ENCODE peak calls at places on chromosomes 4 and X, in nine cellular contexts. T, L, N, I, Y, U, Z, B and W are unnamed samples.

GRCh38 chrX:30308263-30309138 is 689 bp downstream of the NR0B1 start:
- DNase-seq in U (no peak), B (no peak), T (peak), Z (no peak), Y (no peak), L (no peak), I (no peak), N (no peak), W (peak)

GRCh38 chr4:72689929-72690328 is 120.9 kb upstream of the ADAMTS3 start:
- DNase-seq in N (no peak), U (no peak), L (no peak), B (no peak), Y (no peak), Z (no peak), T (no peak), I (no peak), W (no peak)

GRCh38 chrX:14694631-14695030 is 165.3 kb downstream of the GLRA2 start:
- DNase-seq in T (no peak), N (no peak), L (no peak), U (no peak), Y (peak), B (no peak), Z (no peak), I (no peak), W (peak)

GRCh38 chr4:113781439-113782040 is 20.0 kb upstream of the CAMK2D start:
- DNase-seq in Y (peak), N (no peak), I (peak), Z (no peak), U (no peak), B (no peak), T (no peak), L (no peak), W (peak)

GRCh38 chr4:25590171-25590570 is 65.5 kb upstream of the SLC34A2 start:
- DNase-seq in B (no peak), N (no peak), I (no peak), U (no peak), T (no peak), Z (no peak), L (no peak), Y (peak), W (peak)

GRCh38 chrX:123570011-123570590 is 162.8 kb downstream of the THOC2 start:
- DNase-seq in B (no peak), L (no peak), N (no peak), U (no peak), Z (no peak), I (no peak), Y (no peak), T (no peak), W (no peak)

GRCh38 chr4:56611501-56611900 is 69.6 kb downstream of the HOPX start:
- DNase-seq in Z (no peak), L (no peak), T (no peak), Y (peak), B (no peak), U (no peak), N (no peak), I (no peak), W (peak)

GRCh38 chrX:75649829-75650228 is 127.0 kb upstream of the ZDHHC15 start:
- DNase-seq in L (no peak), N (no peak), I (no peak), T (no peak), Y (no peak), B (no peak), Z (no peak), U (no peak), W (no peak)

GRCh38 chr4:69239777-69240176 is 25.2 kb upstream of the UGT2B11 start:
- DNase-seq in Z (no peak), I (no peak), B (no peak), N (no peak), T (no peak), L (no peak), U (no peak), Y (no peak), W (no peak)

GRCh38 chr4:957231-957580 is 16.2 kb downstream of the DGKQ start:
- DNase-seq in Z (no peak), U (no peak), T (no peak), L (no peak), Y (no peak), I (no peak), N (no peak), B (no peak), W (no peak)

GRCh38 chr4:169439244-169439643 is 168.5 kb upstream of the SH3RF1 start:
- DNase-seq in T (no peak), U (no peak), Z (no peak), I (no peak), L (no peak), Y (no peak), N (no peak), B (no peak), W (peak)

GRCh38 chrX:69314436-69315348 is 149.4 kb upstream of the PJA1 start:
- DNase-seq in Z (no peak), N (no peak), Y (no peak), B (no peak), L (no peak), T (peak), I (no peak), U (no peak), W (no peak)

GRCh38 chr4:151202381-151202780 is 74.6 kb upstream of the PRSS48 start:
- DNase-seq in T (no peak), U (no peak), Y (no peak), L (no peak), B (no peak), N (no peak), I (no peak), Z (no peak), W (no peak)

GRCh38 chr4:11286533-11286932 is 142.2 kb downstream of the HS3ST1 start:
- DNase-seq in Z (no peak), I (no peak), U (no peak), N (no peak), L (no peak), T (no peak), B (no peak), Y (no peak), W (no peak)

GRCh38 chrX:136865270-136866168 is 15.0 kb downstream of the RBMX start:
- DNase-seq in T (no peak), Y (no peak), B (no peak), N (no peak), U (no peak), I (no peak), L (no peak), Z (no peak), W (no peak)

GRCh38 chrX:68865300-68865699 is 36.5 kb downstream of the EFNB1 start:
- DNase-seq in B (no peak), Y (no peak), Z (no peak), T (no peak), U (no peak), N (no peak), I (no peak), L (no peak), W (no peak)

GRCh38 chrX:103797691-103798090 is 21.1 kb downstream of the PLP1 start:
- DNase-seq in Y (no peak), B (no peak), I (no peak), L (no peak), Z (no peak), N (no peak), T (no peak), U (no peak), W (no peak)

GRCh38 chrX:101759000-101759399 is 99.3 kb upstream of the ARMCX2 start:
- DNase-seq in N (peak), U (no peak), B (peak), I (no peak), L (no peak), T (peak), Z (no peak), Y (peak), W (peak)